ENCODE peak calls at places on chromosomes 13 and 19, in four cellular contexts. M is activated CD4-positive, alpha-beta memory T cell treated with anti-CD3 and anti-CD28 coated beads, Interleukin-2, amount 10 ng/mL, durations not matched to agents 7 days and 5 days; G is GM19239; O is natural killer cell. P is an unnamed sample.

GRCh38 chr19:44954278-44954648 is 917 bp upstream of the CLPTM1 start:
- DNase-seq in M (no peak), G (no peak), O (no peak), P (no peak)

GRCh38 chr13:111165611-111166010 is 50.5 kb downstream of the ARHGEF7 start:
- DNase-seq in M (no peak), G (no peak), O (no peak), P (no peak)

GRCh38 chr19:57002765-57003164 is 117.0 kb upstream of the USP29 start:
- DNase-seq in M (no peak), G (no peak), O (no peak), P (no peak)

GRCh38 chr19:15315101-15315500 is 17.2 kb downstream of the BRD4 start:
- DNase-seq in M (no peak), G (no peak), O (no peak), P (no peak)

GRCh38 chr13:35789335-35790166 is 313.1 kb upstream of the MAB21L1 start:
- DNase-seq in M (no peak), G (no peak), O (no peak), P (no peak)

GRCh38 chr13:59856281-59856810 is 307.4 kb downstream of the DIAPH3 start:
- DNase-seq in M (no peak), G (no peak), O (no peak), P (no peak)

GRCh38 chr19:46697142-46697960 is 19.6 kb downstream of the PRKD2 start:
- DNase-seq in M (peak), G (no peak), O (no peak), P (peak)

GRCh38 chr13:74683411-74683810 is 549.2 kb upstream of the KLF12 start:
- DNase-seq in M (no peak), G (no peak), O (no peak), P (peak)

GRCh38 chr13:71770710-71771109 is 96.3 kb downstream of the DACH1 start:
- DNase-seq in M (no peak), G (no peak), O (no peak), P (no peak)

GRCh38 chr19:44752816-44753618 is 4.5 kb downstream of the BCL3 start:
- DNase-seq in M (peak), G (peak), O (peak), P (peak)

GRCh38 chr13:45464687-45465453 is at the start of gene COG3:
- DNase-seq in M (peak), G (peak), O (peak), P (peak)

P was measured in WTC11.